ENCODE peak calls at places on chromosomes 12 and 14, in four cellular contexts. Y is A549, K is IMR-90, Q is GM20000. J is an unnamed sample.

GRCh38 chr12:76329163-76329562 is 19.1 kb downstream of the BBS10 start:
- DNase-seq in Y (peak), K (peak), Q (no peak), J (peak)

GRCh38 chr14:53772936-53773335 is 183.7 kb downstream of the BMP4 start:
- DNase-seq in Y (no peak), K (no peak), Q (no peak), J (no peak)

GRCh38 chr14:103803661-103804060 is 43.7 kb downstream of the PPP1R13B start:
- DNase-seq in Y (peak), K (peak), Q (no peak), J (peak)

GRCh38 chr14:24113801-24114535 is 609 bp upstream of the DCAF11 start:
- DNase-seq in Y (peak), K (peak), Q (peak), J (peak)

GRCh38 chr12:94384030-94384429 is 75.6 kb downstream of the CEP83 start:
- DNase-seq in Y (no peak), K (no peak), Q (no peak), J (no peak)

GRCh38 chr14:32697704-32698103 is 241.0 kb upstream of the NPAS3 start:
- DNase-seq in Y (no peak), K (peak), Q (no peak), J (no peak)

GRCh38 chr12:132407525-132407924 is 78.1 kb upstream of the GALNT9 start:
- DNase-seq in Y (no peak), K (no peak), Q (no peak), J (no peak)

GRCh38 chr12:64120568-64120967 is 101.5 kb downstream of the KICS2 start:
- DNase-seq in Y (no peak), K (no peak), Q (no peak), J (peak)

GRCh38 chr14:34137001-34137400 is 186.1 kb upstream of the EGLN3 start:
- DNase-seq in Y (no peak), K (no peak), Q (no peak), J (no peak)

GRCh38 chr12:113134521-113134951 is 1.0 kb downstream of the RASAL1 start:
- DNase-seq in Y (no peak), K (no peak), Q (no peak), J (no peak)

GRCh38 chr12:116336542-116337065 is 59.1 kb upstream of the MED13L start:
- DNase-seq in Y (peak), K (peak), Q (peak), J (no peak)

GRCh38 chr14:57317248-57317833 is 48.6 kb downstream of the AP5M1 start:
- DNase-seq in Y (peak), K (peak), Q (peak), J (peak)

GRCh38 chr12:26402648-26403047 is 207.3 kb downstream of the SSPN start:
- DNase-seq in Y (peak), K (no peak), Q (no peak), J (peak)

GRCh38 chr12:11753151-11753501 is 103.7 kb downstream of the ETV6 start:
- DNase-seq in Y (no peak), K (no peak), Q (no peak), J (no peak)

GRCh38 chr12:97752129-97752528 is 289.5 kb downstream of the RMST start:
- DNase-seq in Y (no peak), K (no peak), Q (no peak), J (no peak)

GRCh38 chr14:98501335-98501734 is 770.7 kb downstream of the BCL11B start:
- DNase-seq in Y (peak), K (no peak), Q (no peak), J (peak)

GRCh38 chr12:110067531-110067930 is 19.2 kb upstream of the C12orf76 start:
- DNase-seq in Y (peak), K (no peak), Q (no peak), J (peak)

GRCh38 chr14:74886001-74886400 is 4.3 kb downstream of the DLST start:
- DNase-seq in Y (no peak), K (peak), Q (no peak), J (peak)

GRCh38 chr12:12449533-12450025 is 92.7 kb downstream of the BORCS5 start:
- DNase-seq in Y (peak), K (peak), Q (no peak), J (peak)

GRCh38 chr14:58280954-58281787 is 17.2 kb upstream of the ARID4A start:
- DNase-seq in Y (peak), K (peak), Q (peak), J (peak)

GRCh38 chr12:83573676-83574075 is 887.0 kb downstream of the TMTC2 start:
- DNase-seq in Y (peak), K (no peak), Q (no peak), J (peak)

GRCh38 chr12:14638066-14638465 is 58.3 kb downstream of the GUCY2C start:
- DNase-seq in Y (no peak), K (no peak), Q (no peak), J (no peak)

GRCh38 chr12:131106542-131106941 is 152.8 kb downstream of the ADGRD1 start:
- DNase-seq in Y (no peak), K (no peak), Q (no peak), J (no peak)

GRCh38 chr12:60197589-60197988 is 601.8 kb downstream of the SLC16A7 start:
- DNase-seq in Y (peak), K (peak), Q (no peak), J (no peak)

GRCh38 chr12:128827724-128828123 is 4.0 kb upstream of the SLC15A4 start:
- DNase-seq in Y (no peak), K (no peak), Q (no peak), J (no peak)

GRCh38 chr12:128825845-128826244 is 2.1 kb upstream of the SLC15A4 start:
- DNase-seq in Y (no peak), K (no peak), Q (no peak), J (no peak)

GRCh38 chr12:128820723-128821432 is 2.9 kb downstream of the SLC15A4 start:
- DNase-seq in Y (no peak), K (no peak), Q (peak), J (no peak)

GRCh38 chr12:128823216-128823915 is 392 bp downstream of the SLC15A4 start:
- DNase-seq in Y (no peak), K (no peak), Q (peak), J (peak)

GRCh38 chr12:128823916-128824839 is at the start of gene SLC15A4:
- DNase-seq in Y (peak), K (peak), Q (peak), J (peak)
- TF ChIP-seq CTCF in Y (no peak), K (peak), Q (no peak), J (peak)

GRCh38 chr12:123808167-123808566 is 46.1 kb downstream of the DNAH10 start:
- DNase-seq in Y (peak), K (peak), Q (no peak), J (peak)
- TF ChIP-seq CTCF in Y (peak), K (peak), Q (peak), J (no peak)

DNA sequence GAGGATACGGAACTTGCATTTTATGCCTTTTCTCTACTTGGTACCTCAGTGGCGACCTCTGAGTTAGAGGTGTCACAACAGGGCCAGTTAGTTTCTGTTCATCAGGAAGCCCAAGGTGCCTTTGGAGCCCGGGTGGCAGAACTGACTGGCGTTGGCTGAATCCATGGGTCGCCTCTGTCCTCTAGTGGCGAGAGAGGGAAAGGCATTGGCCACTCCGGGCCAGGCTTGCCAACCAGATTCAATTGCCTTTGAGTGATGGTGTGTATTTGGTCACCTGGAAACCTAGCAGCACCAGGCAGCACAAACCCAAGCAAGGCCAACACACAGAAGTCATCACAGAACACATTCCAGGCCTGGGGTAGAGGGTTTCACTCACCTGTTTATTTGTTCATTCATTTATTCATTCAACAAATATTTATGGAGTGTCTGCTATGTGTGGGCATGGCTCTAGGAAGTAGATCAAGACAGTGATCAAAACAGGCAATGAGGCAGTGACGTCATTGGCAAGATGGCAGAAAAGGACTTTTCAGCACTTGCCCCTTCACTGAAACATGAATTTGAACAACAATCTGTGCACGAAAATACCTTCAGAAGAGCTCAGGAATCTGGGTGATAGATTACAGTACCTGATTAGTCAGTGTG is 40.5 kb upstream of the KCNA5 start:
- DNase-seq in Y (peak), K (peak), Q (peak), J (peak)
- TF ChIP-seq CTCF in Y (peak), K (peak), Q (peak), J (peak)

DNA sequence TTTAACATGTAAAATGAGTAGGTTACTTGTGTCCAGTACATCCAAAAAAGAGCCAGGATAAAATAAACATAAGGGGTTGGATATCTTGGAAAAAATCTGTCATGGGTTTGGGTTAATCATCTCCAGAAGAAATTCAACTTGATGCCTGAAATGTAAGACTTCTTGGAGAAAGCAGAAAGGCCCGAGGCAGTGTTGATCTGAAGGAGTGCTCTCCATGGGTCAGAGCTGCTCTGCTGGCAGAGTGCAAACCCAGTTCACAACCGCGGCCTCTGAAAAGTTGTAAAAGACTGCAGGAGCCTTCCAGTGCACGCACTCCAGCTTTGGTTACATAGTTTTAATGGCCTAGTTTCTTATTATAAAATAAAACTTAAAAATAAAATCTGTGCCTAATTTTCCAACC is 97.3 kb upstream of the ALX1 start:
- DNase-seq in Y (peak), K (no peak), Q (no peak), J (no peak)
- TF ChIP-seq CTCF in Y (no peak), K (no peak), Q (no peak), J (no peak)

GRCh38 chr12:69583203-69583602 is 2.1 kb upstream of the CCT2 start:
- DNase-seq in Y (no peak), K (no peak), Q (no peak), J (no peak)

GRCh38 chr12:69575346-69575745 is 9.9 kb upstream of the CCT2 start:
- DNase-seq in Y (no peak), K (peak), Q (no peak), J (no peak)

GRCh38 chr12:69578283-69578682 is 7.0 kb upstream of the CCT2 start:
- DNase-seq in Y (no peak), K (no peak), Q (no peak), J (no peak)

GRCh38 chr12:69580074-69580473 is 5.2 kb upstream of the CCT2 start:
- DNase-seq in Y (no peak), K (no peak), Q (no peak), J (no peak)

DNA sequence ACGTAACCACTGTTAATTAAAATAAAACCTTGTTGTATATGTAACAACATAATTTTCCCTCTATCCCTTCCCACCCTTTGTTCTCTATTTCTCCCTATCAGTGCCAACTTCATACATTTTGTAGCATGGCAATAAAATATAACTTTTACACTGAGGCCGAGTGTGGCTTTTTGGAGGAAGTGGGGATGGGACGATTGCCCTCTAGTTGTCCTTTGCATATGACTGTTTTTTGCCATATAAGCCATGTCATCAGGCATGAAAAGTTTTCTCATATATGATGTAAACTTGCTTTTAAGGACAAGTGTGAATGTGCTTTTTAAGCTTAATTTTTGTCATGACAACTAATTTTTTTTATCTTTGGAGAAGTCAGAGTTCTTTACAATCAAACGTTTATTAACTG is 6.2 kb upstream of the CCT2 start:
- DNase-seq in Y (no peak), K (no peak), Q (no peak), J (no peak)
- TF ChIP-seq CTCF in Y (no peak), K (no peak), Q (no peak), J (no peak)

GRCh38 chr14:96391293-96392118 is 422 bp upstream of the AK7 start:
- DNase-seq in Y (peak), K (peak), Q (peak), J (peak)
- TF ChIP-seq CTCF in Y (no peak), K (no peak), Q (no peak), J (no peak)

DNA sequence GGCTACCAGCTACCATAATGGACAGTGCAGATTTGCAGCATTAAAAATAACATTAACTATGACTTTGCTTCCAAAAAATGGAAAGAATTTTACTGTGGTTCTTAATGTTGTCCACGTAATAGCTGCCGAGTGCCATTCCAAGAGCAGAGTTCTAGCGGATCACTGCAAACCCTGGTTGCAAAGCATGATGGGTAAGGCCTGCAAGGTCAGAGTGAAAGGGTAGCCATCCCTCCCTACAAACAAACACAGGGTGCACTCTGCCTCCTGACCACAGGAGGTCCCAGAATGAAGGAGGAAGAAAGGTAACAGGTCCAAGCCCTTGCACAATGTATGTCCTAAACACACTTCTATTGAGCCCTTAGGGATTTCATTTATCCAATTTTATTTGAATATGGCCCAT is 157.6 kb downstream of the DPF3 start:
- DNase-seq in Y (peak), K (peak), Q (no peak), J (peak)
- TF ChIP-seq CTCF in Y (no peak), K (no peak), Q (no peak), J (no peak)

J was measured in RWPE1.